ENCODE peak calls at places on chromosomes 1 and 21, in five cellular contexts. A, G, W, O and Y are unnamed samples.

GRCh38 chr1:183175631-183176030 is 10.4 kb upstream of the LAMC2 start:
- DNase-seq in O (no peak), G (no peak), A (no peak), W (no peak), Y (no peak)

GRCh38 chr1:25810341-25811299 is 9.1 kb upstream of the MTFR1L start:
- DNase-seq in W (no peak), A (no peak), O (peak; percentile 29), G (peak; percentile 26), Y (no peak)

GRCh38 chr21:34846601-34847112 is 177.9 kb downstream of the CLIC6 start:
- DNase-seq in G (peak; percentile 61), W (no peak), A (no peak), O (no peak), Y (no peak)

GRCh38 chr1:15430787-15431570 is 7.3 kb upstream of the CTRC start:
- DNase-seq in A (no peak), G (peak; percentile 12), O (peak; percentile 10), W (no peak), Y (no peak)

GRCh38 chr1:240786880-240787279 is 174.9 kb upstream of the GREM2 start:
- DNase-seq in A (no peak), W (no peak), G (no peak), O (no peak), Y (no peak)

GRCh38 chr1:246497331-246497915 is 9.7 kb downstream of the SMYD3 start:
- DNase-seq in G (peak; percentile 71), O (peak; percentile 70), A (peak; percentile 52), W (peak; percentile 68), Y (peak; percentile 64)

GRCh38 chr1:8439015-8439702 is 121.2 kb downstream of the SLC45A1 start:
- DNase-seq in W (no peak), A (peak; percentile 51), O (peak; percentile 61), G (peak; percentile 64), Y (no peak)

GRCh38 chr1:195195423-195196057 is 1412.7 kb downstream of the KCNT2 start:
- DNase-seq in G (no peak), W (peak; percentile 4), A (no peak), O (no peak), Y (peak; percentile 92)

GRCh38 chr21:41926068-41926806 is 27.6 kb downstream of the C2CD2 start:
- DNase-seq in G (no peak), A (no peak), W (peak; percentile 70), O (no peak), Y (peak; percentile 53)

GRCh38 chr1:15756143-15757015 is 2.2 kb upstream of the FBLIM1 start:
- DNase-seq in O (peak; percentile 44), G (no peak), W (no peak), A (no peak), Y (no peak)

GRCh38 chr1:157878059-157878458 is 36.5 kb upstream of the CD5L start:
- DNase-seq in G (peak; percentile 35), W (peak; percentile 53), O (no peak), A (peak; percentile 13), Y (no peak)

GRCh38 chr1:236534164-236534651 is 10.4 kb downstream of the LGALS8 start:
- DNase-seq in W (peak; percentile 66), O (no peak), A (peak; percentile 20), G (peak; percentile 81), Y (no peak)

GRCh38 chr1:239368436-239369109 is 17.8 kb upstream of the CHRM3 start:
- DNase-seq in W (peak; percentile 31), O (no peak), A (no peak), G (no peak), Y (no peak)

GRCh38 chr1:8283058-8283884 is 34.6 kb upstream of the SLC45A1 start:
- DNase-seq in A (no peak), O (no peak), G (no peak), W (no peak), Y (peak; percentile 76)

GRCh38 chr1:202046227-202046626 is 35.8 kb downstream of the ELF3 start:
- DNase-seq in O (peak; percentile 71), A (no peak), W (no peak), G (no peak), Y (no peak)

GRCh38 chr1:16091296-16091695 is 17.8 kb upstream of the FAM131C start:
- DNase-seq in A (no peak), O (no peak), G (no peak), W (no peak), Y (no peak)

GRCh38 chr1:115402753-115403184 is 64.7 kb upstream of the NGF start:
- DNase-seq in W (no peak), A (no peak), O (no peak), G (no peak), Y (no peak)

GRCh38 chr1:244862354-244862698 is 2.0 kb downstream of the HNRNPU start:
- DNase-seq in O (no peak), A (no peak), W (peak; percentile 37), G (no peak), Y (no peak)

GRCh38 chr1:16124377-16125087 is 31.3 kb downstream of the EPHA2 start:
- DNase-seq in W (no peak), A (no peak), O (no peak), G (no peak), Y (no peak)

GRCh38 chr1:156750191-156750931 is 1.1 kb downstream of the HDGF start:
- DNase-seq in G (no peak), A (no peak), O (no peak), W (peak; percentile 26), Y (no peak)

GRCh38 chr1:168806955-168807354 is 77.9 kb upstream of the DPT start:
- DNase-seq in A (no peak), O (no peak), G (no peak), W (no peak), Y (no peak)

GRCh38 chr21:17690078-17690494 is 77.4 kb upstream of the BTG3 start:
- DNase-seq in G (no peak), O (no peak), A (no peak), W (no peak), Y (no peak)

GRCh38 chr1:62185677-62186076 is 9.0 kb upstream of the L1TD1 start:
- DNase-seq in W (no peak), O (no peak), G (no peak), A (no peak), Y (no peak)

GRCh38 chr1:63575340-63575826 is 17.8 kb upstream of the PGM1 start:
- DNase-seq in W (peak; percentile 11), O (peak; percentile 9), G (peak; percentile 11), A (no peak), Y (no peak)

GRCh38 chr1:170732262-170732595 is 68.3 kb downstream of the PRRX1 start:
- DNase-seq in W (no peak), A (peak; percentile 31), O (no peak), G (peak; percentile 55), Y (no peak)

GRCh38 chr1:227068883-227069282 is 128.8 kb downstream of the COQ8A start:
- DNase-seq in A (no peak), O (no peak), W (no peak), G (no peak), Y (no peak)

GRCh38 chr21:44421901-44422840 is 33.1 kb upstream of the LRRC3 start:
- DNase-seq in G (no peak), A (no peak), W (no peak), O (no peak), Y (no peak)

GRCh38 chr1:66278260-66279046 is 255.5 kb upstream of the SGIP1 start:
- DNase-seq in W (no peak), O (peak; percentile 14), A (no peak), G (no peak), Y (peak; percentile 46)

GRCh38 chr1:230167419-230167852 is 100.4 kb downstream of the GALNT2 start:
- DNase-seq in W (peak; percentile 55), O (peak; percentile 33), A (no peak), G (peak; percentile 39), Y (peak; percentile 47)

GRCh38 chr1:54229281-54229891 is 29.4 kb downstream of the MRPL37 start:
- DNase-seq in G (peak; percentile 28), O (no peak), A (no peak), W (peak; percentile 71), Y (no peak)

GRCh38 chr1:96445296-96445695 is 276.3 kb upstream of the PTBP2 start:
- DNase-seq in A (no peak), W (no peak), G (no peak), O (no peak), Y (no peak)

GRCh38 chr1:196723325-196724185 is 51.1 kb upstream of the CFHR3 start:
- DNase-seq in A (no peak), O (peak; percentile 71), W (peak; percentile 41), G (peak; percentile 57), Y (peak; percentile 15)

GRCh38 chr1:81738902-81739301 is 61.8 kb upstream of the ADGRL2 start:
- DNase-seq in A (no peak), O (no peak), G (no peak), W (no peak), Y (no peak)

GRCh38 chr1:212254853-212255363 is 30.3 kb upstream of the PPP2R5A start:
- DNase-seq in G (no peak), A (no peak), O (no peak), W (no peak), Y (no peak)

GRCh38 chr1:69409731-69410456 is 157.8 kb upstream of the LRRC7 start:
- DNase-seq in W (no peak), G (no peak), A (no peak), O (no peak), Y (no peak)